ENCODE peak calls at places on chromosomes 1 and 21, in five cellular contexts. M is Calu3; W is neural progenitor cell; I is amniotic stem cell; X is activated naive CD4-positive, alpha-beta T cell treated with anti-CD3 and anti-CD28 coated beads, Interleukin-2, amount 10 ng/mL, durations not matched to agents 7 days and 5 days. T is an unnamed sample.

GRCh38 chr1:107821340-107821739 is 143.6 kb downstream of the VAV3 start:
- DNase-seq in I (no peak), X (no peak), M (no peak), W (no peak), T (no peak)

GRCh38 chr1:75625795-75626194 is 14.9 kb upstream of the SLC44A5 start:
- DNase-seq in M (no peak), I (no peak), X (no peak), W (no peak), T (no peak)

GRCh38 chr1:208219659-208220282 is 24.4 kb downstream of the PLXNA2 start:
- DNase-seq in W (no peak), M (peak; percentile 68), X (no peak), I (peak; percentile 65), T (peak; percentile 66)

GRCh38 chr1:247415423-247416361 is at the start of gene NLRP3:
- DNase-seq in I (no peak), X (peak; percentile 61), W (no peak), M (peak; percentile 13), T (peak; percentile 34)

GRCh38 chr1:246765521-246765920 is 41.3 kb downstream of the SCCPDH start:
- DNase-seq in M (no peak), W (no peak), I (no peak), X (no peak), T (no peak)

GRCh38 chr1:226983247-226983997 is 43.3 kb downstream of the COQ8A start:
- DNase-seq in I (no peak), M (no peak), X (no peak), W (no peak), T (no peak)

GRCh38 chr1:74674278-74675048 is 871 bp upstream of the ERICH3 start:
- DNase-seq in M (no peak), X (no peak), I (no peak), W (peak; percentile 8), T (no peak)

GRCh38 chr1:25858906-25859789 is at the start of gene AUNIP:
- DNase-seq in X (peak; percentile 93), M (peak; percentile 87), W (peak; percentile 94), I (peak; percentile 67), T (peak; percentile 91)

GRCh38 chr1:19643113-19643512 is 998 bp upstream of the NBL1 start:
- DNase-seq in M (peak; percentile 58), X (no peak), W (no peak), I (no peak), T (no peak)

GRCh38 chr1:99728494-99729235 is 37.8 kb downstream of the FRRS1 start:
- DNase-seq in M (no peak), X (no peak), W (peak; percentile 53), I (no peak), T (no peak)

GRCh38 chr1:56434025-56434424 is 145.3 kb downstream of the PLPP3 start:
- DNase-seq in X (no peak), W (no peak), M (no peak), I (no peak), T (no peak)

GRCh38 chr1:8962812-8963669 is 17.4 kb downstream of the CA6 start:
- DNase-seq in I (no peak), M (peak; percentile 58), X (peak; percentile 66), W (peak; percentile 76), T (no peak)

GRCh38 chr1:212607924-212608208 is 695 bp upstream of the ATF3 start:
- DNase-seq in I (no peak), W (no peak), X (no peak), M (no peak), T (no peak)

GRCh38 chr21:35664683-35665082 is 395.6 kb downstream of the SETD4 start:
- DNase-seq in W (no peak), X (no peak), I (no peak), M (peak; percentile 55), T (no peak)

GRCh38 chr1:208071425-208072031 is 160.6 kb upstream of the CD34 start:
- DNase-seq in M (no peak), I (no peak), X (no peak), W (no peak), T (no peak)

GRCh38 chr1:203367051-203367450 is 16.1 kb upstream of the FMOD start:
- DNase-seq in M (no peak), W (no peak), X (no peak), I (no peak), T (no peak)

GRCh38 chr1:113760102-113760804 is 967 bp upstream of the PHTF1 start:
- DNase-seq in X (no peak), W (peak; percentile 33), M (no peak), I (no peak), T (no peak)

GRCh38 chr1:38589036-38589435 is 270.5 kb downstream of the RRAGC start:
- DNase-seq in I (no peak), M (no peak), W (no peak), X (no peak), T (no peak)

GRCh38 chr1:79662596-79662995 is 656.1 kb upstream of the ADGRL4 start:
- DNase-seq in X (no peak), I (no peak), M (no peak), W (no peak), T (no peak)

GRCh38 chr1:149848811-149849210 is 50.6 kb upstream of the BOLA1 start:
- DNase-seq in W (peak; percentile 11), M (no peak), I (no peak), X (no peak), T (no peak)

GRCh38 chr1:57188169-57188568 is 222.4 kb upstream of the C8B start:
- DNase-seq in X (no peak), I (no peak), M (no peak), W (no peak), T (no peak)

GRCh38 chr1:233289676-233290075 is 5.8 kb downstream of the PCNX2 start:
- DNase-seq in I (no peak), X (no peak), M (peak; percentile 7), W (peak; percentile 65), T (no peak)

T was measured in T1000.